ENCODE peak calls at places on chromosomes 6 and 20, in nine cellular contexts. I, S, M, U, P, B, D, F and K are unnamed samples.
A peak's percentile ranks its signal among the peaks of the same experiment; 100 is the strongest.

GRCh38 chr20:44134897-44135810 is 51.8 kb downstream of the JPH2 start:
- DNase-seq in I (no peak), S (no peak), M (no peak), U (no peak), P (no peak), B (no peak), D (no peak), F (no peak), K (no peak)

GRCh38 chr20:31719644-31720485 is 2.8 kb downstream of the BCL2L1 start:
- DNase-seq in I (no peak), S (no peak), M (no peak), U (peak; percentile 49), P (no peak), B (no peak), D (no peak), F (peak; percentile 72), K (peak; percentile 28)

GRCh38 chr6:37021356-37022129 is 16.1 kb downstream of the FGD2 start:
- DNase-seq in I (peak; percentile 33), S (peak; percentile 40), M (peak; percentile 65), U (no peak), P (no peak), B (no peak), D (no peak), F (no peak), K (peak; percentile 71)

GRCh38 chr6:170106906-170107525 is 183.9 kb downstream of the DLL1 start:
- DNase-seq in I (no peak), S (no peak), M (no peak), U (no peak), P (no peak), B (peak; percentile 19), D (no peak), F (no peak), K (no peak)

GRCh38 chr6:79949235-79949634 is 1.9 kb upstream of the ELOVL4 start:
- DNase-seq in I (peak; percentile 23), S (no peak), M (peak; percentile 74), U (no peak), P (no peak), B (no peak), D (peak; percentile 29), F (peak; percentile 9), K (peak; percentile 82)

GRCh38 chr6:49325901-49326300 is 137.2 kb downstream of the MMUT start:
- DNase-seq in I (no peak), S (no peak), M (no peak), U (no peak), P (no peak), B (no peak), D (no peak), F (no peak), K (peak; percentile 39)

GRCh38 chr6:45827952-45828530 is 187.6 kb downstream of the CLIC5 start:
- DNase-seq in I (peak; percentile 0), S (no peak), M (no peak), U (no peak), P (no peak), B (no peak), D (no peak), F (no peak), K (no peak)

GRCh38 chr6:165744515-165745228 is 81.6 kb upstream of the PDE10A start:
- DNase-seq in I (no peak), S (no peak), M (no peak), U (no peak), P (no peak), B (no peak), D (no peak), F (no peak), K (peak; percentile 67)

DNA sequence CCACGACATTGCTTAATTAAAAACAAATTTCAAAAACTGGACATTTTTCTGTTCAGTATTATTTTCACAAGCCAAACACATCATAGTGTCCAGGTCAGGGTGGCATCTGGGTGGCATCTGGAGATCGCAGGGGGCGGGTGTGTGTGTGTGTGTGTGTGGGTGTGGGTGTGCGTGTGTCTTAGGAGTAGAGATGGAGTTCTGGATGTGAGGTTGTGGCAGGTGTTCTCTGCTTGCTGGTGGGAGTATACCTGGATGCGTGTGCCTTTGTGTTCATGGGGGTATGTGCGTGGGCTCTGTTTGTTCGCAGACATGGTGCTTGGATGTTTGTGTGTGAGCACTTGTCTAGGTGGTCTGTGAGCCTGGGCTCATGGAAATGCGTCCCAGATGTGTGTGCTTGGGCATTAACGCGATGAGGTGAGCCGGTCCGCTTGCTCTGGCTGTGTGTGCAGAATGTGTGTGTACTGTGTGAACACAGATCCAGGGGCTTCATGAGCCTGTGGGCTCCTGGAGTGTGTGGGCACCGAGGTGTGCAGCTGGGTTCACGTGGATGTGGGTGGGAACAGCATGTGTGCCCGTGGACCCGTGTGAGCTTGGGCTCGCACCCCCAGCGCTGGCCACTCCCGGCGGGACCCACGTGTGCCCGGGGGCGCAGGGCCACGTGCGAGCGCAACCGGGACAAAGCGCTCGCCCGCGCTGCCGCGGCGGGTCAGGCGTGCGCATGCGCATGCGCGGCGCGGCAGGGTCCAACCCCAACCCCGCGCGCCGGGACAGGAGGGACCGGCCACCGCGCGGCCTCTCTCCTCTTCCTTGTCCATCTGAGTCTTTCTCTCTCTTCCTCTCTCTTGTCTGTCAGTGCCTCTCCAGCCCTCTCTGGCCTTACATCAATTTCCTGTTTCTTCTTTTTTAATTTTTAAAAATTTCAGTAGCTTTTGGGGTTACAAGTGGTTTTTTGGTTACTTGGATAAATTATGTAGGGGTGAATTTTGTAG is 60.4 kb downstream of the SRC start:
- DNase-seq in I (no peak), S (peak; percentile 55), M (peak; percentile 71), U (no peak), P (no peak), B (peak; percentile 50), D (peak; percentile 65), F (peak; percentile 59), K (no peak)
- H3K4me3 ChIP-seq in I (peak overlapping the region; percentile 51), S (no peak overlapping the region), M (peak overlapping the region; percentile 60), U (no peak overlapping the region), P (peak overlapping the region; percentile 12), B (no peak overlapping the region), D (peak overlapping the region; percentile 29), F (peak overlapping the region; percentile 22), K (peak overlapping the region; percentile 41)

GRCh38 chr6:136784271-136784664 is 8.0 kb downstream of the MAP3K5 start:
- DNase-seq in I (no peak), S (no peak), M (no peak), U (no peak), P (no peak), B (no peak), D (no peak), F (no peak), K (no peak)
- H3K4me3 ChIP-seq in I (no peak overlapping the region), S (no peak overlapping the region), M (no peak overlapping the region), U (no peak overlapping the region), P (no peak overlapping the region), B (no peak overlapping the region), D (peak overlapping the region; percentile 61), F (no peak overlapping the region), K (no peak overlapping the region)

GRCh38 chr6:105982761-105983600 is 103.2 kb upstream of the PRDM1 start:
- DNase-seq in I (no peak), S (no peak), M (no peak), U (no peak), P (no peak), B (no peak), D (no peak), F (no peak), K (no peak)

GRCh38 chr6:105981888-105982358 is 104.2 kb upstream of the PRDM1 start:
- DNase-seq in I (no peak), S (no peak), M (no peak), U (no peak), P (no peak), B (no peak), D (no peak), F (no peak), K (no peak)

GRCh38 chr6:105983763-105984162 is 102.4 kb upstream of the PRDM1 start:
- DNase-seq in I (no peak), S (no peak), M (no peak), U (no peak), P (no peak), B (no peak), D (no peak), F (no peak), K (no peak)

GRCh38 chr6:105978113-105978512 is 108.0 kb upstream of the PRDM1 start:
- DNase-seq in I (no peak), S (no peak), M (no peak), U (no peak), P (no peak), B (no peak), D (no peak), F (no peak), K (no peak)

DNA sequence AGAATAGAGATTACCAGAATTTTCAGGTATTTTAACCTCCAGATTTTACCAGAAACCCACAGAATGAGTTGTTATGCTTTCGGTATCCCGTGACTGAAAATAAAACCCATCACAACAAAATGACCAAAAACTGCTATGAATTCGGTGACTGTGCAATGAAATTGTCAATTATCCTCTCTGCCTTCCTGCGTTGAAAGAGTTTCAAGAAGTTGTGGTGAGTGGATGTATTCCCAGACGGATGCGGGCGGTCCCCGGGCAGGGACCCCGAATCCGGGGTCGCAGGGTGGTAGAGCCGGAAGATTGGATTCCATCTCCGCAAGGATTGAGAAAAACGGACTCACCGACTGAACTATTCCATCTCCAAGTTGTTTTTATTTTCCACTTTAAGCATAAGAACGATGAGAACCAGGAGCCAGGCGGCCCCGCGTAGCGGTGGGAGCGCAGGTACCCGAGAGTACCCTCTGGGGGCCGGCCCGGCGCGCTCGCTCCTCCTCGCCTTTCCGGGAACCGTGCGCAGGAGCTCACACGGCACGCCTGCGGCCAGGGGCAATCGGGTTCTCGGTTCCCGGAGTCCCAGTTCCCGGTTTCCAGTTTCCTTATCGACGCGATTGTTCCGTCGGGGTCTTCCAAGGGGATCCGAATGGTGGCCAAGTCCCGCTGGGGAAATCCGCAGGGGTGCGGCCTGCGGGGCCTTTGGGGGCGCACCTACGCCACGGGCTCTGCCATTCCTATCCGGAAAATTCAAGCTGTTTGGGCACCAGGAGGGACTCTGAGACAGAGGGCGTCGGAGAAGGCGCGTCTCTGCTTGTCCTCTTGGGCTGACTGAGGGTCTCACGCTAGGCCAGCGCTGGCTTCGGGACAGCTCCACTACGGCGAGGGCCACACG is 104.9 kb upstream of the PRDM1 start:
- DNase-seq in I (no peak), S (peak; percentile 69), M (peak; percentile 45), U (no peak), P (no peak), B (peak; percentile 64), D (no peak), F (no peak), K (no peak)
- H3K4me3 ChIP-seq in I (peak overlapping the region; percentile 39), S (no peak overlapping the region), M (peak overlapping the region; percentile 89), U (no peak overlapping the region), P (no peak overlapping the region), B (no peak overlapping the region), D (no peak overlapping the region), F (no peak overlapping the region), K (no peak overlapping the region)

GRCh38 chr6:138105880-138106664 is 1.1 kb downstream of the PERP start:
- DNase-seq in I (no peak), S (no peak), M (peak; percentile 33), U (no peak), P (no peak), B (no peak), D (no peak), F (no peak), K (no peak)

GRCh38 chr6:138106665-138107077 is 548 bp downstream of the PERP start:
- DNase-seq in I (no peak), S (no peak), M (no peak), U (no peak), P (no peak), B (no peak), D (no peak), F (no peak), K (no peak)

GRCh38 chr6:138103876-138104275 is 3.3 kb downstream of the PERP start:
- DNase-seq in I (no peak), S (no peak), M (no peak), U (no peak), P (no peak), B (no peak), D (no peak), F (no peak), K (no peak)

GRCh38 chr6:138104618-138105213 is 2.5 kb downstream of the PERP start:
- DNase-seq in I (no peak), S (no peak), M (no peak), U (no peak), P (no peak), B (no peak), D (no peak), F (no peak), K (no peak)

DNA sequence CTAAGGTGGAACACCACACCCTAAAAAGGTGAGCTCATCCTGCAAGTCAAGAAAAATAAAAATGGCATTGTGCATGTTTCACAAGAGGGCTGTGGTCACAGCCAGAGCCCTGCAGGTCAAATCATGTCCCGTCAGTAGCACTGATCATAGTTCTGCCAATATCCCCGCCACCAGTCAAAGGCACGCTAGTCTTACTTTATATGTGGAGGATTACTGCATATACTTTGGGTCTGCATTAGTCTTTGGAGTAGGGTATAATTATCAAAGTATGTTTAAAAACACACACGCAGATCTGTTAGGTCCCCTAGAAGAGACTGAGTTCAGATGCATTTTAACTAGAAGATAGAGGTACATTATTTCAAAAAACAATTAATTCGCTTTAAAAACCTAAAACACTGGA is 1.8 kb downstream of the PERP start:
- DNase-seq in I (no peak), S (no peak), M (peak; percentile 39), U (no peak), P (no peak), B (no peak), D (no peak), F (peak; percentile 28), K (no peak)
- H3K4me3 ChIP-seq in I (peak overlapping the region; percentile 65), S (no peak overlapping the region), M (peak overlapping the region; percentile 83), U (no peak overlapping the region), P (peak overlapping the region; percentile 69), B (no peak overlapping the region), D (no peak overlapping the region), F (peak overlapping the region; percentile 67), K (peak overlapping the region; percentile 63)